ENCODE peak calls at places on chromosomes 1 and 21, in eight cellular contexts. One of them, this sample, is unnamed.
A peak's percentile ranks its signal among the peaks of the same experiment; 100 is the strongest.

GRCh38 chr21:46180778-46181391 is 3.4 kb downstream of the SPATC1L start:
- DNase-seq in Peyer's patch: peak; percentile 10
- DNase-seq in esophagus squamous epithelium: no peak
- DNase-seq in prostate gland: no peak
- DNase-seq in adrenal gland: no peak
- DNase-seq in ovary: no peak
- DNase-seq in body of pancreas: no peak
- DNase-seq in uterus: no peak
- DNase-seq in this sample: no peak

GRCh38 chr1:44949286-44949685 is 37.1 kb downstream of the EIF2B3 start:
- DNase-seq in esophagus squamous epithelium: no peak
- DNase-seq in uterus: no peak
- DNase-seq in body of pancreas: no peak
- DNase-seq in prostate gland: no peak
- DNase-seq in Peyer's patch: no peak
- DNase-seq in adrenal gland: no peak
- DNase-seq in ovary: no peak
- DNase-seq in this sample: no peak

GRCh38 chr1:201903135-201903534 is 14.4 kb downstream of the SHISA4 start:
- DNase-seq in uterus: peak; percentile 85
- DNase-seq in ovary: no peak
- DNase-seq in Peyer's patch: no peak
- DNase-seq in prostate gland: no peak
- DNase-seq in esophagus squamous epithelium: no peak
- DNase-seq in body of pancreas: no peak
- DNase-seq in adrenal gland: no peak
- DNase-seq in this sample: no peak

GRCh38 chr1:6245869-6246496 is 2.0 kb downstream of the HES3 start:
- DNase-seq in adrenal gland: no peak
- DNase-seq in body of pancreas: no peak
- DNase-seq in prostate gland: no peak
- DNase-seq in ovary: no peak
- DNase-seq in uterus: no peak
- DNase-seq in esophagus squamous epithelium: no peak
- DNase-seq in Peyer's patch: no peak
- DNase-seq in this sample: peak; percentile 33

GRCh38 chr1:42017730-42018129 is 99.0 kb upstream of the HIVEP3 start:
- DNase-seq in prostate gland: no peak
- DNase-seq in esophagus squamous epithelium: no peak
- DNase-seq in adrenal gland: no peak
- DNase-seq in Peyer's patch: no peak
- DNase-seq in uterus: no peak
- DNase-seq in ovary: no peak
- DNase-seq in body of pancreas: no peak
- DNase-seq in this sample: no peak

GRCh38 chr21:17819878-17820232 is 699 bp upstream of the C21orf91 start:
- DNase-seq in adrenal gland: no peak
- DNase-seq in esophagus squamous epithelium: no peak
- DNase-seq in ovary: no peak
- DNase-seq in Peyer's patch: no peak
- DNase-seq in body of pancreas: no peak
- DNase-seq in prostate gland: no peak
- DNase-seq in uterus: no peak
- DNase-seq in this sample: no peak

GRCh38 chr1:153572569-153573015 is 6.9 kb upstream of the S100A2 start:
- DNase-seq in uterus: peak; percentile 82
- DNase-seq in adrenal gland: peak; percentile 88
- DNase-seq in body of pancreas: peak; percentile 92
- DNase-seq in ovary: peak; percentile 86
- DNase-seq in Peyer's patch: peak; percentile 79
- DNase-seq in esophagus squamous epithelium: no peak
- DNase-seq in prostate gland: peak; percentile 89
- DNase-seq in this sample: peak; percentile 91

GRCh38 chr1:42013881-42014470 is 95.3 kb upstream of the HIVEP3 start:
- DNase-seq in adrenal gland: no peak
- DNase-seq in Peyer's patch: no peak
- DNase-seq in body of pancreas: no peak
- DNase-seq in esophagus squamous epithelium: no peak
- DNase-seq in uterus: no peak
- DNase-seq in prostate gland: no peak
- DNase-seq in ovary: peak; percentile 16
- DNase-seq in this sample: no peak

GRCh38 chr1:161988413-161988812 is 35.3 kb downstream of the OLFML2B start:
- DNase-seq in body of pancreas: no peak
- DNase-seq in esophagus squamous epithelium: no peak
- DNase-seq in uterus: no peak
- DNase-seq in Peyer's patch: no peak
- DNase-seq in adrenal gland: no peak
- DNase-seq in ovary: no peak
- DNase-seq in prostate gland: no peak
- DNase-seq in this sample: no peak
- TF ChIP-seq POLR2A in body of pancreas: no peak
- TF ChIP-seq POLR2A in esophagus squamous epithelium: no peak
- TF ChIP-seq POLR2A in uterus: no peak
- TF ChIP-seq POLR2A in Peyer's patch: no peak
- TF ChIP-seq POLR2A in adrenal gland: no peak
- TF ChIP-seq POLR2A in ovary: no peak
- TF ChIP-seq POLR2A in prostate gland: no peak
- TF ChIP-seq POLR2A in this sample: no peak

DNA sequence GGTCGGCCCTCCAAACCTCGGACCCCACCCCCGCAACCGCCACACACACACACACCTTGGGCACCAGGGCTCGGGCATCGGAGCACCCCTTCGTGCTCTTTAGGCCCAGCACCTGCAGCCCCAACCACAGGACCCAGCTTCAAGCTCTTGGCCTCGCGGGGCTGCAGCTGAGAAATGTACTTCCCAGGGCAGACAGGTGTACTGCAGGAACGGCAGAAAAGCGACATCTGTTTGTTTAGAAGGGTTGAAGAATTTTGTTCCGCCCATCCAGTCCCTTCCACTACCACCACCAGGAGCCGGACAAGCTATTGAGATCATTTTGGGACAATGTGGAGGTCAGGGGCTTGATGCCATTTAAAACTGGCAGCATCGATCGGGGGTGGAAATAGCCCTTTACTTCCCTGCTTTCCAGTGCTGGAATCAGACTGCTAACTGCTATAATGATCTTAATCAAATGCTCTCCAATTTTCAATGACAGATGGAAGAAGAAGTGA is 1.7 kb downstream of the SERTAD4 start:
- DNase-seq in esophagus squamous epithelium: no peak
- DNase-seq in Peyer's patch: no peak
- DNase-seq in prostate gland: no peak
- DNase-seq in ovary: no peak
- DNase-seq in uterus: no peak
- DNase-seq in adrenal gland: no peak
- DNase-seq in body of pancreas: no peak
- DNase-seq in this sample: no peak
- H3K4me3 ChIP-seq in esophagus squamous epithelium: peak overlapping the region; percentile 71
- H3K4me3 ChIP-seq in Peyer's patch: no peak overlapping the region
- H3K4me3 ChIP-seq in prostate gland: peak overlapping the region; percentile 46
- H3K4me3 ChIP-seq in ovary: peak overlapping the region; percentile 68
- H3K4me3 ChIP-seq in uterus: peak overlapping the region; percentile 59
- H3K4me3 ChIP-seq in adrenal gland: no peak overlapping the region
- H3K4me3 ChIP-seq in body of pancreas: peak overlapping the region; percentile 34
- H3K4me3 ChIP-seq in this sample: peak overlapping the region; percentile 72

GRCh38 chr1:229556551-229556950 is 2.0 kb downstream of the ABCB10 start:
- DNase-seq in adrenal gland: no peak
- DNase-seq in esophagus squamous epithelium: no peak
- DNase-seq in ovary: no peak
- DNase-seq in body of pancreas: no peak
- DNase-seq in uterus: no peak
- DNase-seq in Peyer's patch: no peak
- DNase-seq in prostate gland: no peak
- DNase-seq in this sample: no peak

GRCh38 chr1:229558460-229559335 is at the start of gene ABCB10:
- DNase-seq in adrenal gland: peak; percentile 97
- DNase-seq in uterus: peak; percentile 94
- DNase-seq in Peyer's patch: peak; percentile 88
- DNase-seq in body of pancreas: peak; percentile 98
- DNase-seq in prostate gland: peak; percentile 94
- DNase-seq in esophagus squamous epithelium: peak; percentile 64
- DNase-seq in ovary: peak; percentile 95
- DNase-seq in this sample: peak; percentile 96

GRCh38 chr1:229554886-229555621 is 3.5 kb downstream of the ABCB10 start:
- DNase-seq in body of pancreas: no peak
- DNase-seq in uterus: no peak
- DNase-seq in Peyer's patch: no peak
- DNase-seq in adrenal gland: no peak
- DNase-seq in prostate gland: no peak
- DNase-seq in ovary: no peak
- DNase-seq in esophagus squamous epithelium: no peak
- DNase-seq in this sample: no peak

GRCh38 chr1:229557913-229558414 is 543 bp downstream of the ABCB10 start:
- DNase-seq in Peyer's patch: peak; percentile 27
- DNase-seq in uterus: no peak
- DNase-seq in prostate gland: peak; percentile 23
- DNase-seq in esophagus squamous epithelium: no peak
- DNase-seq in adrenal gland: peak; percentile 47
- DNase-seq in body of pancreas: peak; percentile 61
- DNase-seq in ovary: peak; percentile 53
- DNase-seq in this sample: peak; percentile 44

GRCh38 chr1:229557214-229557850 is 1.2 kb downstream of the ABCB10 start:
- DNase-seq in Peyer's patch: no peak
- DNase-seq in ovary: no peak
- DNase-seq in adrenal gland: no peak
- DNase-seq in body of pancreas: no peak
- DNase-seq in prostate gland: no peak
- DNase-seq in esophagus squamous epithelium: no peak
- DNase-seq in uterus: no peak
- DNase-seq in this sample: no peak
- H3K27ac ChIP-seq in Peyer's patch: peak overlapping the region; percentile 77
- H3K27ac ChIP-seq in ovary: no peak overlapping the region
- H3K27ac ChIP-seq in adrenal gland: peak overlapping the region; percentile 74
- H3K27ac ChIP-seq in body of pancreas: peak overlapping the region; percentile 90
- H3K27ac ChIP-seq in prostate gland: peak overlapping the region; percentile 92
- H3K27ac ChIP-seq in esophagus squamous epithelium: peak overlapping the region; percentile 90
- H3K27ac ChIP-seq in uterus: peak overlapping the region; percentile 82
- H3K27ac ChIP-seq in this sample: peak overlapping the region; percentile 98

DNA sequence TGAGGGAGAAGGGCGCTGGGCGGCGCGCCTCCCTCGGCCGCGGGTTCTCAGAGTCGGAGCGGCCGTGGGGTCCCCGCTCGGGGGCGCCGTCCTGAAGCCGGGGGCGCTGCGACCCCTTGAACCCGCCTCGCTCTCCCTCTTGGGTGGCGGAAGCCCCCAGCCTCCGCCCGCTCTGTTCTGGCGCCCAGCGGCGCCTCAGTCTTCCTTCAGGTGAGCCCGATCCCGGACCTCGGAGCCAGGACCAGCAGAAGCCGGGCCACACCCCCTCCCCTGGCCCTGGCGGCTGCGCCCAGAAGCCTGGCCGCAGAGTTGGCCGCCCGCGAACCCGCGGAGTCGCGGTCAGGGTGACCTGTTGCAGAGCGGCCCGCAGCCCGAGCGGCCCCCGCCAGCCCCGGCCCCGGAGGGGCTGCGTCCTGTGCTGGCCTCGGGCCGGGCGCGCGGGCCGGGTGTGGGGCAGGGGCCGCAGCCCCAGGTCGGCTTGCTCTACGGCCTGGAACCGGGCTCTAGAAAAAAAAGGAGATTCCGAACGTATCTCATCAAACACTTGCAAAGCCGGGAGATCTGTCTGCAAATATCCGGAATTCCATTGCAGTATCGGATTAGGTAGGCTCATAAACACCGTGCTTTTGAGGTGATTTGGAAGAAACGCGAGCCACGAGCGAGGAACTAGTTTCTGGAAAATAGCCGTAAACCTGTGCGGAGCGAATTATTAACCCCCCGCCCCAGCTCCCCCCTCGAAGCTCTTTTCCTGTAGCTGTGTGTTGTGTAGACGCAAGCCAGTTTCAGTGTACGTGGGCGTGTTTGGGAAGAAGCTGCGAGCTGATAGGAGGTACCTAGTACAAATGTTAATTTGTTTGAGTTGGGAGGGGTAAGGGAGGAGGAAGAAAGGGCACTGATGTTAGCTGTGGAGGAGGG is 816 bp downstream of the RALGPS2 start:
- DNase-seq in body of pancreas: peak; percentile 91
- DNase-seq in esophagus squamous epithelium: peak; percentile 9
- DNase-seq in uterus: peak; percentile 66
- DNase-seq in adrenal gland: peak; percentile 82
- DNase-seq in ovary: peak; percentile 59
- DNase-seq in Peyer's patch: peak; percentile 89
- DNase-seq in prostate gland: peak; percentile 87
- DNase-seq in this sample: peak; percentile 69
- TF ChIP-seq POLR2A in body of pancreas: peak; percentile 60
- TF ChIP-seq POLR2A in esophagus squamous epithelium: no peak
- TF ChIP-seq POLR2A in uterus: no peak
- TF ChIP-seq POLR2A in adrenal gland: peak; percentile 88
- TF ChIP-seq POLR2A in ovary: no peak
- TF ChIP-seq POLR2A in Peyer's patch: peak; percentile 57
- TF ChIP-seq POLR2A in prostate gland: peak; percentile 64
- TF ChIP-seq POLR2A in this sample: no peak

DNA sequence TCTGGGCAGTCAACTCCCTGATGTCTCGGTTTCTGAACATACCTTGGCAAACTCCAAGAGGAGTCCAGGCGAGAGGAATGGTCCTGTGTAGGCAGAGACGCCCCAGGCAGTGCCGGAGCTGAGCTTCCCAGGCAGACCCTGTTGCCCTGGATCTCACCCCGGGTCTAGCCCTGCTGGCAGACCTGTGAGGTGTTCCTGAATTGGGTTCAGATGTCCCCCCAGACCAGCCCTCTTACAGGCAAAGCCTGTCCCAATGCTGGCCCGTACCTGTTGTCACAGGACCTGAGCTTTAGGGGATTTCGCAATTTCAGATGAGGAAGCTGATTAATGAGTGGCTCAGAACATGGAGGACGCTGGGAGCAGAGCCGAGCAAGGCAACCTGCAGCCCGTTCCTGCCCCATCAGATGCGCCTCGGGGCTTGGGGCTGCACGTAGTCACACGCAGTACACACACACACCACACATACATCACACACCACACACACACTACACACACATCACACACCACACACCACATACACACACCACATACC is 38.5 kb upstream of the PDE9A start:
- DNase-seq in body of pancreas: peak; percentile 56
- DNase-seq in Peyer's patch: no peak
- DNase-seq in adrenal gland: no peak
- DNase-seq in ovary: no peak
- DNase-seq in prostate gland: peak; percentile 81
- DNase-seq in uterus: peak; percentile 4
- DNase-seq in esophagus squamous epithelium: no peak
- DNase-seq in this sample: peak; percentile 49
- H3K4me3 ChIP-seq in body of pancreas: no peak overlapping the region
- H3K4me3 ChIP-seq in Peyer's patch: no peak overlapping the region
- H3K4me3 ChIP-seq in adrenal gland: no peak overlapping the region
- H3K4me3 ChIP-seq in ovary: no peak overlapping the region
- H3K4me3 ChIP-seq in prostate gland: no peak overlapping the region
- H3K4me3 ChIP-seq in uterus: no peak overlapping the region
- H3K4me3 ChIP-seq in esophagus squamous epithelium: peak overlapping the region; percentile 23
- H3K4me3 ChIP-seq in this sample: no peak overlapping the region